ENCODE peak calls at places on chromosome 1, in eight cellular contexts. Q is SK-N-SH, I is Karpas-422, K is neural progenitor cell, V is IMR-90, Z is mesenchymal stem cell, J is fibroblast of lung, O is GM23338. W is an unnamed sample. For H3K36me3, the result is how much of the 10 kb centered on the place peaks cover.

GRCh38 chr1:24805534-24806301 is 60.5 kb downstream of the CLIC4 start:
- DNase-seq in J (peak), V (peak), I (peak), Z (peak), O (no peak), K (no peak), Q (no peak), W (peak)

GRCh38 chr1:44806025-44806703 is 987 bp downstream of the DYNLT4 start:
- DNase-seq in V (no peak), Q (peak), J (no peak), Z (no peak), O (no peak), I (no peak), K (no peak), W (no peak)

GRCh38 chr1:95229042-95229441 is 5.0 kb upstream of the RWDD3 start:
- DNase-seq in J (no peak), Z (no peak), I (no peak), K (no peak), O (no peak), Q (no peak), V (no peak), W (no peak)

GRCh38 chr1:104380003-104380402 is 630.3 kb downstream of the AMY1C start:
- DNase-seq in I (no peak), O (no peak), Z (no peak), Q (no peak), J (no peak), V (no peak), K (no peak), W (no peak)

GRCh38 chr1:18059206-18059605 is 48.4 kb upstream of the IGSF21 start:
- DNase-seq in V (no peak), I (no peak), K (no peak), Z (no peak), O (no peak), J (no peak), Q (no peak), W (no peak)

GRCh38 chr1:200296091-200296661 is 113.7 kb downstream of the ZNF281 start:
- DNase-seq in V (no peak), Z (peak), O (no peak), I (no peak), J (no peak), Q (no peak), K (no peak), W (no peak)

GRCh38 chr1:86703696-86704455 is 500 bp upstream of the SH3GLB1 start:
- DNase-seq in Q (no peak), Z (no peak), J (no peak), I (peak), V (no peak), O (peak), K (peak), W (no peak)

GRCh38 chr1:213681788-213682340 is 305.9 kb upstream of the PROX1 start:
- DNase-seq in Q (no peak), I (no peak), O (no peak), Z (no peak), J (no peak), V (no peak), K (no peak), W (no peak)

GRCh38 chr1:112975336-112975735 is 19.3 kb upstream of the SLC16A1 start:
- DNase-seq in Z (no peak), Q (no peak), V (no peak), I (no peak), J (no peak), O (no peak), K (no peak), W (no peak)

GRCh38 chr1:212518188-212518951 is 85.7 kb downstream of the NENF start:
- DNase-seq in Q (peak), O (no peak), V (peak), Z (peak), K (no peak), I (no peak), J (peak), W (peak)

GRCh38 chr1:214354440-214355148 is 73.6 kb downstream of the SMYD2 start:
- DNase-seq in V (peak), I (no peak), Q (peak), O (no peak), Z (peak), J (no peak), K (no peak), W (no peak)

GRCh38 chr1:204617256-204618147 is 68.0 kb downstream of the LRRN2 start:
- DNase-seq in J (no peak), O (no peak), K (no peak), Z (no peak), I (no peak), Q (no peak), V (no peak), W (no peak)

GRCh38 chr1:1299686-1300351 is 7.9 kb downstream of the ACAP3 start:
- DNase-seq in J (no peak), Q (no peak), Z (no peak), I (peak), O (peak), V (no peak), K (peak), W (no peak)

GRCh38 chr1:219173434-219173757 is 282 bp upstream of the LYPLAL1 start:
- DNase-seq in Q (no peak), K (no peak), Z (no peak), V (no peak), J (no peak), I (no peak), O (no peak), W (no peak)

GRCh38 chr1:168811213-168811612 is 82.2 kb upstream of the DPT start:
- DNase-seq in Z (no peak), K (no peak), V (no peak), I (no peak), Q (no peak), J (no peak), O (no peak), W (peak)

GRCh38 chr1:58158006-58158405 is 388.5 kb downstream of the OMA1 start:
- DNase-seq in Z (no peak), Q (no peak), O (no peak), K (peak), I (peak), V (no peak), J (no peak), W (no peak)

GRCh38 chr1:186188736-186189135 is 186.3 kb downstream of the TPR start:
- DNase-seq in K (no peak), V (peak), O (no peak), Q (no peak), I (no peak), Z (no peak), J (peak), W (no peak)

GRCh38 chr1:160534823-160535605 is 12.0 kb upstream of the SLAMF6 start:
- DNase-seq in V (no peak), K (no peak), Q (no peak), Z (no peak), J (no peak), I (no peak), O (peak), W (no peak)

GRCh38 chr1:81424056-81424455 is 376.7 kb upstream of the ADGRL2 start:
- DNase-seq in O (no peak), K (no peak), J (peak), Z (peak), Q (peak), V (peak), I (no peak), W (no peak)

GRCh38 chr1:169115891-169116585 is 9.5 kb downstream of the ATP1B1 start:
- DNase-seq in Z (peak), K (no peak), O (peak), J (no peak), I (peak), V (peak), Q (peak), W (peak)

GRCh38 chr1:182890927-182891610 is 51.9 kb downstream of the DHX9 start:
- DNase-seq in Z (no peak), O (peak), K (no peak), Q (no peak), V (no peak), I (peak), J (no peak), W (no peak)

GRCh38 chr1:234730542-234731370 is 120.8 kb upstream of the IRF2BP2 start:
- DNase-seq in K (no peak), Q (no peak), I (no peak), O (no peak), J (no peak), V (no peak), Z (no peak), W (no peak)

GRCh38 chr1:178223289-178223688 is 129.4 kb downstream of the RASAL2 start:
- DNase-seq in K (no peak), O (no peak), V (no peak), Q (no peak), Z (no peak), I (no peak), J (no peak), W (no peak)

GRCh38 chr1:186754542-186755150 is 74.1 kb upstream of the PLA2G4A start:
- DNase-seq in J (no peak), Z (peak), Q (no peak), K (no peak), O (no peak), V (no peak), I (no peak), W (no peak)

GRCh38 chr1:243496173-243496553 is 240.3 kb downstream of the SDCCAG8 start:
- DNase-seq in V (no peak), Q (no peak), O (no peak), K (peak), J (peak), I (no peak), Z (no peak), W (no peak)

GRCh38 chr1:157782946-157783345 is 6.0 kb upstream of the FCRL2 start:
- DNase-seq in J (no peak), K (no peak), Q (no peak), I (peak), Z (no peak), O (no peak), V (no peak), W (no peak)

GRCh38 chr1:65065535-65066378 is 82.2 kb upstream of the AK4 start:
- DNase-seq in J (no peak), Z (no peak), Q (peak), V (no peak), I (no peak), K (peak), O (peak), W (no peak)

GRCh38 chr1:178232949-178233348 is 139.0 kb downstream of the RASAL2 start:
- DNase-seq in Z (peak), O (no peak), J (peak), K (no peak), Q (no peak), I (no peak), V (peak), W (peak)

GRCh38 chr1:223887724-223888428 is 42.1 kb upstream of the TP53BP2 start:
- DNase-seq in I (peak), Z (peak), J (peak), O (no peak), Q (no peak), K (no peak), V (peak), W (peak)

GRCh38 chr1:202498542-202498941 is 150.0 kb downstream of the PPP1R12B start:
- DNase-seq in J (no peak), K (no peak), O (peak), V (peak), Q (no peak), I (peak), Z (no peak), W (no peak)

GRCh38 chr1:207495816-207496792 is at the start of gene CR1:
- DNase-seq in J (no peak), V (no peak), O (peak), K (peak), Z (no peak), Q (peak), I (no peak), W (no peak)

GRCh38 chr1:210143465-210144062 is 89.0 kb upstream of the SERTAD4 start:
- DNase-seq in I (peak), O (peak), K (peak), Q (peak), Z (peak), V (peak), J (peak), W (peak)

GRCh38 chr1:32239335-32239734 is 7.7 kb upstream of the FAM167B start:
- DNase-seq in J (no peak), K (peak), O (peak), Q (no peak), I (peak), V (no peak), Z (no peak), W (no peak)

GRCh38 chr1:53507115-53507816 is 48.1 kb downstream of the DMRTB1 start:
- DNase-seq in O (no peak), K (peak), I (no peak), V (no peak), J (no peak), Q (no peak), Z (no peak), W (no peak)

GRCh38 chr1:53509775-53510174 is 50.6 kb downstream of the DMRTB1 start:
- DNase-seq in O (no peak), V (no peak), J (no peak), Z (no peak), Q (no peak), K (no peak), I (no peak), W (no peak)

GRCh38 chr1:53510215-53510614 is 51.0 kb downstream of the DMRTB1 start:
- DNase-seq in Z (no peak), Q (no peak), J (no peak), V (no peak), O (no peak), K (no peak), I (no peak), W (no peak)

GRCh38 chr1:53508056-53508990 is 49.1 kb downstream of the DMRTB1 start:
- DNase-seq in I (no peak), Z (no peak), K (no peak), O (no peak), Q (no peak), J (no peak), V (no peak), W (no peak)

DNA sequence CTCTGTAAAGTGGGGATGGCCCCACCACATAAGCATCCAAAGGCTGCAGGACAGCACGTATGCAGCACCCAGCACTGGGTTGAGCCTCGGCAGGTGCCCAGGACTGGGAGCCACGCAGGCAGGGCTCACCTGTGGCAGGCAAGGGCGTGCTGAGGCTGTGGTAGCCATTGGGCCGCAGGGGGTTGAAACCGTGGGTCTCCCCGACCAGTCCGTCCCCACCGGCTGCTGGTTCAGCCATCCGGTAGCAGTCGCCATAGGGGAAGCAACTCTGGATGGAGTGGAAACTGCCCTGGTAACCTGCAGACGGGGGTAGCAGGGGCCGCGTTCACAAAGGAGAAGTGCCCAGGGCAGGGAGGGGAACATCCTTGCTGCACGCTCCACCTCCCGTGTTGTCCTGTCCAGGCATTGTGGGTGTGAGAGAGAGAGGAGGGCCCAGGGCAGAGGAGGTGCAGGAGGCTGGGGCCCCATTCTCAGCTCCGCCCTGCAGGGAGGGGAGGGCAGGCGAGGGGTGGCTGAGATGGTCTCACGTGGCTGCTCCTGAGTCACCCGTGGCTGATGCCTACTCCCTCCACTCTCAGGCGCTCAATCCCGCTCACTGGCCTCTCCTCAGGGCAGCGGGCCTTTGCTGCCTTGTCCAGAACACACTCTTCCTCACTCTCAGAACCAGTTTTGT is 49.9 kb downstream of the DMRTB1 start:
- DNase-seq in K (no peak), O (no peak), I (no peak), V (peak), Q (no peak), Z (peak), J (peak), W (no peak)
- H2AFZ ChIP-seq in K (peak), O (no peak), I (no peak), V (peak), Q (no peak), Z (peak), J (no peak), W (no peak)

GRCh38 chr1:6638226-6638625 is 13.6 kb downstream of the THAP3 start:
- DNase-seq in K (no peak), I (no peak), V (peak), Z (no peak), Q (no peak), J (peak), O (no peak), W (no peak)
- H3K36me3 ChIP-seq in K (under half), I (under half), V (half or more), Z (half or more), Q (half or more), J (under half), O (under half), W (under half)

GRCh38 chr1:4344065-4344753 is 310.2 kb upstream of the AJAP1 start:
- DNase-seq in I (peak), J (no peak), V (no peak), Q (no peak), K (no peak), O (no peak), Z (no peak), W (no peak)
- H2AFZ ChIP-seq in I (peak), J (no peak), V (no peak), Q (no peak), K (no peak), O (no peak), Z (no peak), W (no peak)

GRCh38 chr1:53274026-53274425 is 35.7 kb upstream of the MAGOH start:
- DNase-seq in O (no peak), V (no peak), Z (no peak), Q (no peak), I (no peak), J (no peak), K (no peak), W (no peak)
- H3K36me3 ChIP-seq in O (under half), V (under half), Z (under half), Q (under half), I (under half), J (under half), K (under half), W (under half)

GRCh38 chr1:35557611-35558373 is at the start of gene NCDN:
- DNase-seq in Q (peak), V (peak), K (peak), O (peak), Z (peak), I (peak), J (peak), W (peak)
- H2AFZ ChIP-seq in Q (peak), V (peak), K (peak), O (no peak), Z (peak), I (peak), J (peak), W (peak)

GRCh38 chr1:156670359-156670758 is 6.8 kb downstream of the NES start:
- DNase-seq in O (no peak), V (no peak), K (no peak), Q (no peak), I (no peak), Z (no peak), J (no peak), W (no peak)
- H3K36me3 ChIP-seq in O (under half), V (under half), K (under half), Q (under half), I (under half), Z (under half), J (under half), W (under half)

DNA sequence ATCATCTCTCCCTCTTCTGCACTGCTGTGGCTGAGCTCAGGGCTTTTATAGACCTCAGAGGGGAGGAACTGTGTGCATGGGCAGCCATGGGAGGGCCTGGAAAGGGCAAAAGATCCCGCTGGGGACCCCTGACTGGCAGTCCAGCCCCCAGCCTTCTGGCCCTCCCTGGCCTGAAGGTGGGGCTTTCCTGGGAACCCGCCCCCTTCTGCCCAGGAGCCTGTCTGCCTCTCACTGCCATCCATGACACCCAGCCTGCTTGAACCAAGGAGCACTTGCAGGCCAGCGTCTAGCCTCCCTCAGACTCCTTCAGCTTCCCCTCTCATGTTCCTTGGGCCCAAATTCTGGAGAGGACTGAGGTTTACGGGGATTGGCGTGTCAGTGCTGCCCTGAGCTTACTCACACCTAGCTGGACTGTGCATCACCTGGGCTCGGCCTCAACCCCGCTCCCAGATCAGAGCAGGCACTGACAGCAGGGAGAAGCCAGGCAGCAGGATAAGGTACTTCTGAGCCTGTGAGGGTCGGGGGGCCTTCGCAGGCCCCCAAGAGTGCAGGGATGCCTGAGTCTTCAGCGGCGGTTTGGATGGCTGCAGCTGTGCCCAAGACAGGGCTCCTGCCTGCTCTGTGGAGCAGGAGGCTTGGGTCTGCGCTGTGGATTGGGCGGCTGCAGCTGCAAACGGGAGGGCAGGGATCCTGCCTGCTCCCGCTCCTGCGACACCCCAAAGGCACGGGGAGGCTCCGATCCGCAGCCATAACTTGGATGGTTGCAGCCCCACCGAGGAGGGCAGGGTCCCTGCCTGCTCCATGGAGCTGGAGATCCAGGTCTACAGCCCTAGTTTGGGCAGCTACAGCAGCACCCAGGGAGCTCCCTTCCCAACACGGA is 898.6 kb upstream of the NEGR1 start:
- DNase-seq in J (no peak), I (no peak), K (no peak), V (no peak), Q (no peak), Z (no peak), O (no peak), W (no peak)
- H2AFZ ChIP-seq in J (no peak), I (no peak), K (peak), V (no peak), Q (no peak), Z (no peak), O (peak), W (no peak)

GRCh38 chr1:21121764-21122471 is 54.8 kb downstream of the EIF4G3 start:
- DNase-seq in V (peak), O (peak), I (no peak), Q (no peak), J (no peak), Z (no peak), K (no peak), W (no peak)
- H3K36me3 ChIP-seq in V (under half), O (under half), I (under half), Q (under half), J (under half), Z (under half), K (under half), W (under half)

GRCh38 chr1:94083653-94084052 is 37.3 kb downstream of the ABCA4 start:
- DNase-seq in O (no peak), V (no peak), K (no peak), Q (no peak), J (no peak), I (no peak), Z (no peak), W (no peak)
- H2AFZ ChIP-seq in O (peak), V (peak), K (peak), Q (no peak), J (no peak), I (no peak), Z (no peak), W (no peak)